ENCODE peak calls at places on chromosomes 11 and 22, in nine cellular contexts. One of them, this sample, is unnamed. For H3K4me1, the result is how much of the 10 kb centered on the place peaks cover.

GRCh38 chr22:27139935-27140493 is 482.6 kb downstream of the MIAT start:
- DNase-seq in effector memory CD4-positive, alpha-beta T cell: no peak
- DNase-seq in tibial nerve: no peak
- DNase-seq in osteoblast: peak
- DNase-seq in CD8-positive, alpha-beta memory T cell: no peak
- DNase-seq in trophoblast cell: no peak
- DNase-seq in mucosa of descending colon: no peak
- DNase-seq in Caco-2: no peak
- DNase-seq in psoas muscle: no peak
- DNase-seq in this sample: peak

GRCh38 chr22:23128269-23129108 is 13.3 kb downstream of the RSPH14 start:
- DNase-seq in effector memory CD4-positive, alpha-beta T cell: peak
- DNase-seq in tibial nerve: peak
- DNase-seq in osteoblast: peak
- DNase-seq in CD8-positive, alpha-beta memory T cell: peak
- DNase-seq in trophoblast cell: peak
- DNase-seq in mucosa of descending colon: peak
- DNase-seq in Caco-2: peak
- DNase-seq in psoas muscle: peak
- DNase-seq in this sample: peak

GRCh38 chr11:88886796-88887195 is 179.0 kb downstream of the GRM5 start:
- DNase-seq in effector memory CD4-positive, alpha-beta T cell: no peak
- DNase-seq in tibial nerve: no peak
- DNase-seq in osteoblast: peak
- DNase-seq in CD8-positive, alpha-beta memory T cell: no peak
- DNase-seq in trophoblast cell: peak
- DNase-seq in mucosa of descending colon: peak
- DNase-seq in Caco-2: peak
- DNase-seq in psoas muscle: no peak
- DNase-seq in this sample: peak

GRCh38 chr11:86459682-86460460 is 85.2 kb downstream of the CCDC81 start:
- DNase-seq in effector memory CD4-positive, alpha-beta T cell: no peak
- DNase-seq in tibial nerve: peak
- DNase-seq in osteoblast: peak
- DNase-seq in CD8-positive, alpha-beta memory T cell: no peak
- DNase-seq in trophoblast cell: no peak
- DNase-seq in mucosa of descending colon: no peak
- DNase-seq in Caco-2: peak
- DNase-seq in psoas muscle: peak
- DNase-seq in this sample: peak

GRCh38 chr22:48605856-48606255 is 1221.8 kb downstream of the BRD1 start:
- DNase-seq in effector memory CD4-positive, alpha-beta T cell: no peak
- DNase-seq in tibial nerve: no peak
- DNase-seq in osteoblast: no peak
- DNase-seq in CD8-positive, alpha-beta memory T cell: no peak
- DNase-seq in trophoblast cell: no peak
- DNase-seq in mucosa of descending colon: no peak
- DNase-seq in Caco-2: no peak
- DNase-seq in psoas muscle: no peak
- DNase-seq in this sample: no peak

GRCh38 chr22:44525872-44526271 is 27.8 kb upstream of the RTL6 start:
- DNase-seq in effector memory CD4-positive, alpha-beta T cell: no peak
- DNase-seq in tibial nerve: no peak
- DNase-seq in osteoblast: peak
- DNase-seq in CD8-positive, alpha-beta memory T cell: no peak
- DNase-seq in trophoblast cell: no peak
- DNase-seq in mucosa of descending colon: no peak
- DNase-seq in Caco-2: no peak
- DNase-seq in psoas muscle: no peak
- DNase-seq in this sample: peak

GRCh38 chr11:69464621-69464960 is 16.9 kb upstream of the LINC01488 start:
- DNase-seq in effector memory CD4-positive, alpha-beta T cell: no peak
- DNase-seq in tibial nerve: no peak
- DNase-seq in osteoblast: peak
- DNase-seq in CD8-positive, alpha-beta memory T cell: no peak
- DNase-seq in trophoblast cell: no peak
- DNase-seq in mucosa of descending colon: peak
- DNase-seq in Caco-2: no peak
- DNase-seq in psoas muscle: no peak
- DNase-seq in this sample: no peak

GRCh38 chr22:30843245-30843644 is 125.3 kb downstream of the MORC2 start:
- DNase-seq in effector memory CD4-positive, alpha-beta T cell: no peak
- DNase-seq in tibial nerve: no peak
- DNase-seq in osteoblast: no peak
- DNase-seq in CD8-positive, alpha-beta memory T cell: no peak
- DNase-seq in trophoblast cell: no peak
- DNase-seq in mucosa of descending colon: no peak
- DNase-seq in Caco-2: no peak
- DNase-seq in psoas muscle: no peak
- DNase-seq in this sample: no peak

GRCh38 chr11:96326954-96327353 is 16.0 kb downstream of the MAML2 start:
- DNase-seq in effector memory CD4-positive, alpha-beta T cell: no peak
- DNase-seq in tibial nerve: no peak
- DNase-seq in osteoblast: no peak
- DNase-seq in CD8-positive, alpha-beta memory T cell: no peak
- DNase-seq in trophoblast cell: no peak
- DNase-seq in mucosa of descending colon: no peak
- DNase-seq in Caco-2: no peak
- DNase-seq in psoas muscle: no peak
- DNase-seq in this sample: no peak

GRCh38 chr11:57345555-57346151 is 7.5 kb downstream of the P2RX3 start:
- DNase-seq in effector memory CD4-positive, alpha-beta T cell: peak
- DNase-seq in tibial nerve: peak
- DNase-seq in osteoblast: peak
- DNase-seq in CD8-positive, alpha-beta memory T cell: peak
- DNase-seq in trophoblast cell: peak
- DNase-seq in mucosa of descending colon: peak
- DNase-seq in Caco-2: peak
- DNase-seq in psoas muscle: peak
- DNase-seq in this sample: peak

GRCh38 chr11:120881591-120881990 is 142.3 kb upstream of the TBCEL start:
- DNase-seq in effector memory CD4-positive, alpha-beta T cell: no peak
- DNase-seq in tibial nerve: no peak
- DNase-seq in osteoblast: no peak
- DNase-seq in CD8-positive, alpha-beta memory T cell: no peak
- DNase-seq in trophoblast cell: no peak
- DNase-seq in mucosa of descending colon: no peak
- DNase-seq in Caco-2: no peak
- DNase-seq in psoas muscle: no peak
- DNase-seq in this sample: peak

GRCh38 chr11:20021771-20022362 is 138.4 kb downstream of the DBX1 start:
- DNase-seq in effector memory CD4-positive, alpha-beta T cell: no peak
- DNase-seq in tibial nerve: no peak
- DNase-seq in osteoblast: no peak
- DNase-seq in CD8-positive, alpha-beta memory T cell: no peak
- DNase-seq in trophoblast cell: no peak
- DNase-seq in mucosa of descending colon: no peak
- DNase-seq in Caco-2: peak
- DNase-seq in psoas muscle: no peak
- DNase-seq in this sample: peak

GRCh38 chr11:88151866-88152265 is 23.4 kb downstream of the RAB38 start:
- DNase-seq in effector memory CD4-positive, alpha-beta T cell: no peak
- DNase-seq in tibial nerve: no peak
- DNase-seq in osteoblast: no peak
- DNase-seq in CD8-positive, alpha-beta memory T cell: no peak
- DNase-seq in trophoblast cell: no peak
- DNase-seq in mucosa of descending colon: no peak
- DNase-seq in Caco-2: no peak
- DNase-seq in psoas muscle: no peak
- DNase-seq in this sample: no peak

GRCh38 chr11:116836648-116837023 is 786 bp downstream of the APOA1 start:
- DNase-seq in effector memory CD4-positive, alpha-beta T cell: no peak
- DNase-seq in tibial nerve: no peak
- DNase-seq in osteoblast: no peak
- DNase-seq in CD8-positive, alpha-beta memory T cell: no peak
- DNase-seq in trophoblast cell: no peak
- DNase-seq in mucosa of descending colon: no peak
- DNase-seq in Caco-2: no peak
- DNase-seq in psoas muscle: no peak
- DNase-seq in this sample: no peak

GRCh38 chr11:72937439-72937838 is 123.2 kb downstream of the ATG16L2 start:
- DNase-seq in effector memory CD4-positive, alpha-beta T cell: no peak
- DNase-seq in tibial nerve: no peak
- DNase-seq in osteoblast: no peak
- DNase-seq in CD8-positive, alpha-beta memory T cell: no peak
- DNase-seq in trophoblast cell: no peak
- DNase-seq in mucosa of descending colon: no peak
- DNase-seq in Caco-2: no peak
- DNase-seq in psoas muscle: no peak
- DNase-seq in this sample: no peak

DNA sequence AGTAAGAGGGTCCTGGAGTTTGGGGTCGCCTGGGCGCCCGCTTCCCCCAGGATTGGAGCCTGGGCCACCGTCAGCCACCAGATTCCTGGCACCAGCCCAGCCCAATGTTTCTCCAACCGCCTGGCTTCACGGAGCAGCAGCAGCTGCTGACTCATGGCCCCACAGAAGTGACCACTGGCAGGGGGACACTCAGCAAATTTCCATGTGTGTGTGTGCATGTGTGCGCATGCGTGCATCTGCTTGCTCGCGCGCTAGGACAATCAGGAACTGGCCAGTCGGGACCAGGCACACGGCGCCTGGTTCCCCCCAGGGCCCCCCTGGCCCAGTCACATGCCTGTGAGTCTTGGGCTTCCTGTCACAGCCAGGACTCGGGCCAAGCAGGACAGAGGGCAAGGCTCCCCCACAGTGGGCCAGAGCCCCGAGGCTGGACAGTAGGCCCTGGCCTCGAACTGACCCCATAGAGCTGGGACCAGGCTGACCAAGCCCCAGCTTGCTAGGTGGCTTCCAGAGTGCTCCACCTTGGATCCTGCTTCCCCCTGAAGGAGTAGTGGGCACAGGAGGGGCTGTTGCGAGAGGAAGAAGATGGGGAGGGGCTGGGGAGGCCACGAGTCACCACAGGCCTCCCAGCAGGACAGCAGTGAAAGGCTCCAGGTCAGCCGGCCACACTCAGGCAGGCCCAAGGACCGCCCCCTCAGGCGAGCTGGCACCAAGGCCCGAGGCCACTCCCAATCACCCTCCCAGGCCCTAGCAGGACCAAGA is 3.2 kb downstream of the CTSD start:
- DNase-seq in effector memory CD4-positive, alpha-beta T cell: no peak
- DNase-seq in tibial nerve: peak
- DNase-seq in osteoblast: peak
- DNase-seq in CD8-positive, alpha-beta memory T cell: no peak
- DNase-seq in trophoblast cell: peak
- DNase-seq in mucosa of descending colon: peak
- DNase-seq in Caco-2: no peak
- DNase-seq in psoas muscle: peak
- DNase-seq in this sample: peak
- H3K4me1 ChIP-seq in effector memory CD4-positive, alpha-beta T cell: half or more
- H3K4me1 ChIP-seq in tibial nerve: half or more
- H3K4me1 ChIP-seq in osteoblast: under half
- H3K4me1 ChIP-seq in CD8-positive, alpha-beta memory T cell: half or more
- H3K4me1 ChIP-seq in trophoblast cell: under half
- H3K4me1 ChIP-seq in mucosa of descending colon: under half
- H3K4me1 ChIP-seq in Caco-2: under half
- H3K4me1 ChIP-seq in psoas muscle: half or more
- H3K4me1 ChIP-seq in this sample: under half

GRCh38 chr11:32594272-32594671 is 10.6 kb downstream of the EIF3M start:
- DNase-seq in effector memory CD4-positive, alpha-beta T cell: no peak
- DNase-seq in tibial nerve: no peak
- DNase-seq in osteoblast: no peak
- DNase-seq in CD8-positive, alpha-beta memory T cell: no peak
- DNase-seq in trophoblast cell: no peak
- DNase-seq in mucosa of descending colon: no peak
- DNase-seq in Caco-2: no peak
- DNase-seq in psoas muscle: no peak
- DNase-seq in this sample: no peak
- H3K4me3 ChIP-seq in effector memory CD4-positive, alpha-beta T cell: no peak
- H3K4me3 ChIP-seq in tibial nerve: no peak
- H3K4me3 ChIP-seq in osteoblast: no peak
- H3K4me3 ChIP-seq in CD8-positive, alpha-beta memory T cell: no peak
- H3K4me3 ChIP-seq in trophoblast cell: no peak
- H3K4me3 ChIP-seq in mucosa of descending colon: no peak
- H3K4me3 ChIP-seq in Caco-2: no peak
- H3K4me3 ChIP-seq in psoas muscle: no peak
- H3K4me3 ChIP-seq in this sample: no peak

DNA sequence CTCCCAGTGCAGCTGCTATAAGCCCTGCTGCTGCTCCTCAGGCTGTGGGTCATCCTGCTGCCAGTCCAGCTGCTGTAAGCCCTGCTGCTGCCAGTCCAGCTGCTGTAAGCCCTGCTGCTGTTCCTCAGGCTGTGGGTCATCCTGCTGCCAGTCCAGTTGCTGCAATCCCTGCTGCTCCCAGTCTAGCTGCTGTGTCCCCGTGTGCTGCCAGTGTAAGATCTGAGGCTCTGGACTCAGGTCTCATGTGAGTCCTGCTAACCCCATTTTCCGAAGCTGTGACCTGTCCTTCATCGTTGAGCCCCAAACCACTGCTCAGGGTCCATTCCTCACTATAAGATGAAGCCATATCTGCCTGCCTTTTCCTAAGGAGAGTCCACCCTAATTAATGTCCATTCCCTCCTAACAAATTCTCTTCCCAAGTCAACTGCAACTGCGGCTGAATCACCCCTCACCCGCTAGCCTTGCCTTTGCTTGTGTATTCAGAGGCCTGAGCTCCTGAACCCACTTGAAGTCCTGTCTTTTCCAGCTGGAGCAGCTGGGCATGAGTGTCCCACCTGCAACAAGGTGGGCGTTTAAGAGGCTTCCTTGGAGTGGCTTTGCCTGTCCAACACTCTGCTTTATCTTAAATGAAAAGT is 626 bp downstream of the KRTAP5-7 start:
- DNase-seq in effector memory CD4-positive, alpha-beta T cell: no peak
- DNase-seq in tibial nerve: no peak
- DNase-seq in osteoblast: no peak
- DNase-seq in CD8-positive, alpha-beta memory T cell: no peak
- DNase-seq in trophoblast cell: no peak
- DNase-seq in mucosa of descending colon: no peak
- DNase-seq in Caco-2: peak
- DNase-seq in psoas muscle: no peak
- DNase-seq in this sample: no peak
- H3K4me1 ChIP-seq in effector memory CD4-positive, alpha-beta T cell: under half
- H3K4me1 ChIP-seq in tibial nerve: under half
- H3K4me1 ChIP-seq in osteoblast: under half
- H3K4me1 ChIP-seq in CD8-positive, alpha-beta memory T cell: under half
- H3K4me1 ChIP-seq in trophoblast cell: under half
- H3K4me1 ChIP-seq in mucosa of descending colon: under half
- H3K4me1 ChIP-seq in Caco-2: under half
- H3K4me1 ChIP-seq in psoas muscle: under half
- H3K4me1 ChIP-seq in this sample: under half

DNA sequence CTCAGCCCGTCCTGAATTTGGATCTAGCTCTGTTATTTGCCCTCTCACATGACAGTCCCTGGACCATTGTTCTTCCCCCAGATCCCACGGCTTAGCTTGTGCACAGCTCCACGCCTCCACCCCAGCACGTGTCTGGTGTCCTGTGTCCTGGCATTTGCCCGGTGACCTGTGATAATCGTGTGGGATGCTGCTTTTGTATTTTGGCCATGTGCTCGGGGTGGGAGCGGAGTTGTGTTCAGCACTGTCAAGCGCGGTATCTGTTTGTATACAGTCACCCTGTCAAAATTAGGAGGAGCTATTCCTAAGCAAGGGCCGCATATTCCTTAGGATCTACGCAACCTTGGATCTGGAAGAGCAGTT is 11.9 kb downstream of the ADAMTS8 start:
- DNase-seq in effector memory CD4-positive, alpha-beta T cell: no peak
- DNase-seq in tibial nerve: no peak
- DNase-seq in osteoblast: no peak
- DNase-seq in CD8-positive, alpha-beta memory T cell: no peak
- DNase-seq in trophoblast cell: no peak
- DNase-seq in mucosa of descending colon: no peak
- DNase-seq in Caco-2: no peak
- DNase-seq in psoas muscle: no peak
- DNase-seq in this sample: no peak
- H3K4me3 ChIP-seq in effector memory CD4-positive, alpha-beta T cell: no peak
- H3K4me3 ChIP-seq in tibial nerve: no peak
- H3K4me3 ChIP-seq in osteoblast: no peak
- H3K4me3 ChIP-seq in CD8-positive, alpha-beta memory T cell: no peak
- H3K4me3 ChIP-seq in trophoblast cell: no peak
- H3K4me3 ChIP-seq in mucosa of descending colon: no peak
- H3K4me3 ChIP-seq in Caco-2: no peak
- H3K4me3 ChIP-seq in psoas muscle: no peak
- H3K4me3 ChIP-seq in this sample: no peak

GRCh38 chr22:29208502-29208862 is 2.8 kb downstream of the EMID1 start:
- DNase-seq in effector memory CD4-positive, alpha-beta T cell: no peak
- DNase-seq in tibial nerve: no peak
- DNase-seq in osteoblast: peak
- DNase-seq in CD8-positive, alpha-beta memory T cell: no peak
- DNase-seq in trophoblast cell: no peak
- DNase-seq in mucosa of descending colon: no peak
- DNase-seq in Caco-2: no peak
- DNase-seq in psoas muscle: no peak
- DNase-seq in this sample: no peak
- H3K4me1 ChIP-seq in effector memory CD4-positive, alpha-beta T cell: under half
- H3K4me1 ChIP-seq in tibial nerve: under half
- H3K4me1 ChIP-seq in osteoblast: under half
- H3K4me1 ChIP-seq in CD8-positive, alpha-beta memory T cell: under half
- H3K4me1 ChIP-seq in trophoblast cell: under half
- H3K4me1 ChIP-seq in mucosa of descending colon: under half
- H3K4me1 ChIP-seq in Caco-2: under half
- H3K4me1 ChIP-seq in psoas muscle: under half
- H3K4me1 ChIP-seq in this sample: under half